ENCODE peak calls at places on chromosomes 1 and 21, in ten cellular contexts. D is trophoblast cell; C is CD4-positive, CD25-positive, alpha-beta regulatory T cell; V is IMR-90; X is heart left ventricle; S is AG04450; U is CD8-positive, alpha-beta T cell; N is body of pancreas; Z is neural progenitor cell; W is SJSA1. O is an unnamed sample.

GRCh38 chr1:212656730-212657129 is 42.9 kb downstream of the BATF3 start:
- DNase-seq in D (no peak), C (no peak), V (no peak), X (no peak), S (no peak), U (no peak), N (no peak), Z (no peak), W (peak; percentile 33), O (no peak)

GRCh38 chr21:38985423-38986378 is 180.0 kb downstream of the ETS2 start:
- DNase-seq in D (no peak), C (no peak), V (peak; percentile 93), X (peak; percentile 89), S (peak; percentile 90), U (no peak), N (peak; percentile 57), Z (no peak), W (peak; percentile 86), O (no peak)

GRCh38 chr21:37564924-37565529 is 198.5 kb downstream of the DYRK1A start:
- DNase-seq in D (peak; percentile 43), C (no peak), V (peak; percentile 15), X (no peak), S (no peak), U (no peak), N (peak; percentile 37), Z (peak; percentile 42), W (peak; percentile 34), O (no peak)

GRCh38 chr21:33115586-33116541 is 45.9 kb downstream of the OLIG1 start:
- DNase-seq in D (no peak), C (no peak), V (no peak), X (no peak), S (no peak), U (no peak), N (peak; percentile 35), Z (no peak), W (no peak), O (no peak)

GRCh38 chr1:15153842-15154479 is 414 bp downstream of the TMEM51 start:
- DNase-seq in D (peak; percentile 65), C (no peak), V (peak; percentile 66), X (peak; percentile 73), S (no peak), U (no peak), N (peak; percentile 69), Z (peak; percentile 88), W (peak; percentile 76), O (no peak)

GRCh38 chr1:78045850-78046778 is at the start of gene GIPC2:
- DNase-seq in D (peak; percentile 10), C (no peak), V (peak; percentile 18), X (peak; percentile 48), S (no peak), U (no peak), N (peak; percentile 56), Z (peak; percentile 65), W (no peak), O (no peak)

GRCh38 chr1:81186271-81186670 is 614.5 kb upstream of the ADGRL2 start:
- DNase-seq in D (peak; percentile 56), C (no peak), V (peak; percentile 40), X (no peak), S (no peak), U (no peak), N (no peak), Z (peak; percentile 45), W (no peak), O (no peak)

GRCh38 chr21:26433386-26433785 is 139.7 kb downstream of the CYYR1 start:
- DNase-seq in D (no peak), C (no peak), V (no peak), X (no peak), S (no peak), U (no peak), N (no peak), Z (no peak), W (no peak), O (no peak)

GRCh38 chr21:34198232-34199120 is 125.1 kb downstream of the MRPS6 start:
- DNase-seq in D (no peak), C (no peak), V (no peak), X (no peak), S (no peak), U (no peak), N (no peak), Z (no peak), W (no peak), O (no peak)

GRCh38 chr21:43749686-43750262 is 26.3 kb downstream of the CSTB start:
- DNase-seq in D (no peak), C (no peak), V (no peak), X (no peak), S (no peak), U (no peak), N (no peak), Z (no peak), W (no peak), O (no peak)
- H3K27ac ChIP-seq in D (no peak overlapping the region), C (no peak overlapping the region), V (no peak overlapping the region), X (no peak overlapping the region), S (no peak overlapping the region), U (no peak overlapping the region), N (no peak overlapping the region), Z (no peak overlapping the region), W (no peak overlapping the region), O (no peak overlapping the region)

GRCh38 chr1:93880731-93881130 is 1.7 kb upstream of the DNTTIP2 start:
- DNase-seq in D (no peak), C (no peak), V (peak; percentile 60), X (no peak), S (no peak), U (no peak), N (no peak), Z (no peak), W (no peak), O (no peak)

GRCh38 chr1:93878889-93879586 is at the start of gene DNTTIP2:
- DNase-seq in D (peak; percentile 90), C (peak; percentile 80), V (peak; percentile 87), X (peak; percentile 93), S (peak; percentile 65), U (peak; percentile 74), N (peak; percentile 92), Z (peak; percentile 96), W (peak; percentile 91), O (peak; percentile 77)

GRCh38 chr1:93878501-93878888 is 511 bp downstream of the DNTTIP2 start:
- DNase-seq in D (peak; percentile 77), C (peak; percentile 49), V (peak; percentile 24), X (peak; percentile 50), S (no peak), U (peak; percentile 23), N (peak; percentile 55), Z (peak; percentile 56), W (peak; percentile 61), O (peak; percentile 52)

GRCh38 chr1:93876284-93876683 is 2.7 kb downstream of the DNTTIP2 start:
- DNase-seq in D (no peak), C (no peak), V (no peak), X (no peak), S (no peak), U (no peak), N (no peak), Z (no peak), W (no peak), O (no peak)

GRCh38 chr1:93877529-93877928 is 1.5 kb downstream of the DNTTIP2 start:
- DNase-seq in D (no peak), C (no peak), V (no peak), X (no peak), S (no peak), U (no peak), N (no peak), Z (no peak), W (no peak), O (no peak)
- H3K4me3 ChIP-seq in D (no peak overlapping the region), C (peak overlapping the region; percentile 100), V (no peak overlapping the region), X (no peak overlapping the region), S (no peak overlapping the region), U (no peak overlapping the region), N (no peak overlapping the region), Z (peak overlapping the region; percentile 98), W (no peak overlapping the region), O (no peak overlapping the region)

GRCh38 chr1:46525253-46525983 is 26.0 kb downstream of the KNCN start:
- DNase-seq in D (no peak), C (no peak), V (no peak), X (no peak), S (no peak), U (no peak), N (no peak), Z (peak; percentile 72), W (no peak), O (no peak)

GRCh38 chr1:46526013-46526688 is 25.3 kb downstream of the KNCN start:
- DNase-seq in D (no peak), C (no peak), V (no peak), X (no peak), S (no peak), U (no peak), N (no peak), Z (peak; percentile 58), W (no peak), O (no peak)

GRCh38 chr1:46528297-46528955 is 23.0 kb downstream of the KNCN start:
- DNase-seq in D (no peak), C (no peak), V (peak; percentile 22), X (no peak), S (no peak), U (no peak), N (no peak), Z (peak; percentile 65), W (no peak), O (no peak)

GRCh38 chr1:46527474-46528296 is 23.8 kb downstream of the KNCN start:
- DNase-seq in D (peak; percentile 51), C (peak; percentile 47), V (peak; percentile 66), X (peak; percentile 76), S (no peak), U (peak; percentile 35), N (peak; percentile 86), Z (peak; percentile 89), W (peak; percentile 79), O (peak; percentile 55)

DNA sequence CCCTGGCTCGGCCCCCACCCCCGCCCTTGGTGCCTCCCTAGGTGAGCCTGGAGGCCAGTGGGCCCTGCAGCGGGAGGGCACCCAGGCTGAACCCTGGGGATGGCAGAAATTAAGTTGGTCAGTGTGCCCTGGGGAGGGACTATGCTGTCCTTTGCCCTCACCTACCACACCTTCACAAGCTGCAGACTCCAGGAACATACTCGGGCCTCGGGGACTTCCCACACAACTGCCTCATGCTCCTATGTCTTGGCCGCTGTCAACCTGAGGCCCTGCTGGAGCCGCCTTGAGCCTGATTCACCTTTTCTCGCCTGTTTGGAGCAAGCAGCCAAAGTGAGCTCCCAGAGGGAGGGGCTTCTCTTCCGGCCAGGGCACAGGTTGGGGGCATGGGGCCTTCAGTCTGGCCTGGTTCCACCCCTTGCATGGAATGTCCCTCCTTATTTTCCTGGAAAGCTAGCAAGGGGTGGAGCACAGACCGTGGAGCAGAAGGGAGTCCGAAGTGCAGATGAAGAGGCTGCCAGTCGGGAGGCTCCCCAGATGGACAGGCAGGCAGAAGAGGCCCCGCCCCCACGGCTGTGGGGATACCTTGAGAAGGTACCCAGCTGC is 24.7 kb downstream of the KNCN start:
- DNase-seq in D (no peak), C (no peak), V (no peak), X (no peak), S (no peak), U (no peak), N (peak; percentile 8), Z (peak; percentile 46), W (no peak), O (no peak)
- H3K27ac ChIP-seq in D (no peak overlapping the region), C (no peak overlapping the region), V (no peak overlapping the region), X (no peak overlapping the region), S (no peak overlapping the region), U (no peak overlapping the region), N (no peak overlapping the region), Z (no peak overlapping the region), W (no peak overlapping the region), O (no peak overlapping the region)

DNA sequence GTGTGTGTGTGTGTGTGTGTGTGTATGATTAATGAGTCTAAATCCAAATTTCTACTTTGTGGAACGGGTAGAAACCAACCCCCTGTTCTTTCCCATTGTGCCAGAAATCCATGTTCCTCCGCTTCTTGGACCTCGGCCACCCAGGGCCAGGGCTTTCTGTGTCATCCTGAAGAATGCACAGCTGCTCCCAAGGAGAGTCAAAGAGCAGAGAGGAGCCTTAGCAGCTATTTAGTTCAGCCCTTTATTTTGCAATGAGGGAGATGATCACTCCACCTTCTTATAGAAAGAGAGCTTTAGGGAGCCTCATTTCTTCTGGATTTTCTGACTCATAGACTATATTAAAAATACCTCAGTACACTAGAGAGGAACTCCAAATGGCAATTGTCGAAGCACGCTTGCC is 489.3 kb upstream of the VAMP3 start:
- DNase-seq in D (no peak), C (no peak), V (peak; percentile 95), X (no peak), S (peak; percentile 75), U (no peak), N (no peak), Z (no peak), W (no peak), O (no peak)
- H3K4me3 ChIP-seq in D (no peak overlapping the region), C (no peak overlapping the region), V (no peak overlapping the region), X (no peak overlapping the region), S (no peak overlapping the region), U (no peak overlapping the region), N (no peak overlapping the region), Z (no peak overlapping the region), W (no peak overlapping the region), O (no peak overlapping the region)

O was measured in effector memory CD4-positive, alpha-beta T cell.